ENCODE peak calls at places on chromosomes 3 and 15, in seven cellular contexts. I is left ventricle myocardium inferior, J is cardiac muscle cell, G is IMR-90, M is AG04450, K is heart right ventricle, U is PC-9. W is an unnamed sample.

GRCh38 chr3:143442761-143443477 is 323.3 kb downstream of the CHST2 start:
- DNase-seq in M (no peak), U (no peak), K (no peak), I (no peak), G (peak; percentile 11), J (no peak), W (no peak)

GRCh38 chr15:96160269-96160668 is 170.2 kb upstream of the NR2F2 start:
- DNase-seq in J (peak; percentile 64), G (peak; percentile 16), U (no peak), M (no peak), I (peak; percentile 52), K (peak; percentile 48), W (no peak)

GRCh38 chr3:45186871-45187270 is 39.2 kb downstream of the TMEM158 start:
- DNase-seq in U (no peak), I (no peak), M (no peak), G (no peak), J (no peak), K (no peak), W (no peak)

GRCh38 chr15:67025719-67026118 is 39.7 kb upstream of the SMAD3 start:
- DNase-seq in J (peak; percentile 83), U (peak; percentile 47), I (no peak), K (peak; percentile 27), M (no peak), G (peak; percentile 51), W (no peak)

GRCh38 chr3:69386535-69387385 is 872 bp upstream of the FRMD4B start:
- DNase-seq in M (no peak), J (no peak), K (no peak), G (no peak), I (no peak), U (no peak), W (no peak)

GRCh38 chr3:125055165-125055912 is 458 bp downstream of the HEG1 start:
- DNase-seq in M (no peak), U (no peak), I (peak; percentile 49), K (peak; percentile 55), G (peak; percentile 20), J (peak; percentile 29), W (no peak)

GRCh38 chr3:72185549-72186484 is 400.9 kb upstream of the PROK2 start:
- DNase-seq in K (no peak), J (peak; percentile 76), U (no peak), I (no peak), M (peak; percentile 11), G (peak; percentile 80), W (no peak)

GRCh38 chr3:13189639-13190375 is 116.6 kb upstream of the IQSEC1 start:
- DNase-seq in I (no peak), G (peak; percentile 36), M (no peak), K (no peak), U (no peak), J (peak; percentile 38), W (no peak)

GRCh38 chr3:182979719-182980191 is 583 bp downstream of the DCUN1D1 start:
- DNase-seq in J (peak; percentile 20), U (no peak), I (no peak), M (no peak), K (no peak), G (peak; percentile 5), W (peak; percentile 26)

GRCh38 chr3:62876064-62876463 is 848 bp upstream of the CADPS start:
- DNase-seq in U (no peak), M (peak; percentile 2), J (peak; percentile 56), K (peak; percentile 36), G (peak; percentile 20), I (peak; percentile 42), W (peak; percentile 67)

GRCh38 chr3:141619450-141619849 is 118.6 kb upstream of the RNF7 start:
- DNase-seq in K (no peak), I (no peak), U (no peak), M (no peak), J (peak; percentile 56), G (no peak), W (no peak)

GRCh38 chr3:153072856-153073255 is 89.2 kb upstream of the RAP2B start:
- DNase-seq in J (no peak), U (peak; percentile 61), M (no peak), I (no peak), G (no peak), K (no peak), W (no peak)

GRCh38 chr3:42262525-42262924 is 3.5 kb downstream of the CCK start:
- DNase-seq in G (peak; percentile 80), U (peak; percentile 97), M (peak; percentile 60), K (no peak), I (no peak), J (no peak), W (no peak)

GRCh38 chr3:185815391-185816282 is 9.2 kb downstream of the IGF2BP2 start:
- DNase-seq in I (no peak), M (no peak), J (peak; percentile 56), K (no peak), G (peak; percentile 52), U (no peak), W (no peak)

GRCh38 chr3:124088801-124089200 is 96.9 kb upstream of the ROPN1 start:
- DNase-seq in G (no peak), K (no peak), J (no peak), M (no peak), U (no peak), I (no peak), W (no peak)

GRCh38 chr3:28252016-28252415 is 10.6 kb downstream of the CMC1 start:
- DNase-seq in K (no peak), U (no peak), G (no peak), J (no peak), M (no peak), I (no peak), W (no peak)

GRCh38 chr15:38707802-38708671 is 143.4 kb upstream of the RASGRP1 start:
- DNase-seq in I (no peak), U (no peak), M (no peak), J (peak; percentile 76), K (no peak), G (peak; percentile 80), W (peak; percentile 48)

GRCh38 chr15:47720555-47720954 is 3.2 kb downstream of the SEMA6D start:
- DNase-seq in G (peak; percentile 20), K (no peak), I (no peak), U (no peak), M (no peak), J (no peak), W (no peak)

GRCh38 chr3:102733811-102734574 is 299.2 kb downstream of the ZPLD1 start:
- DNase-seq in J (no peak), G (no peak), I (no peak), M (no peak), K (no peak), U (no peak), W (no peak)

GRCh38 chr3:45055032-45055410 is 28.9 kb downstream of the CLEC3B start:
- DNase-seq in I (no peak), U (peak; percentile 78), J (peak; percentile 80), G (peak; percentile 87), M (peak; percentile 59), K (no peak), W (no peak)

GRCh38 chr3:128782282-128783146 is 56.5 kb downstream of the RAB7A start:
- DNase-seq in J (no peak), U (peak; percentile 79), G (no peak), K (no peak), I (no peak), M (no peak), W (no peak)

GRCh38 chr3:188296761-188297689 is 143.1 kb downstream of the LPP start:
- DNase-seq in U (peak; percentile 89), I (no peak), J (peak; percentile 94), K (no peak), M (no peak), G (peak; percentile 83), W (no peak)

GRCh38 chr3:119034256-119035013 is at the start of gene IGSF11:
- DNase-seq in J (peak; percentile 50), I (peak; percentile 53), M (no peak), U (no peak), G (peak; percentile 20), K (peak; percentile 66), W (peak; percentile 75)

GRCh38 chr3:28575100-28575747 is 226.6 kb upstream of the AZI2 start:
- DNase-seq in M (no peak), I (peak; percentile 18), U (no peak), G (no peak), K (peak; percentile 25), J (peak; percentile 16), W (peak; percentile 32)

GRCh38 chr15:101554115-101554915 is 64.8 kb upstream of the PCSK6 start:
- DNase-seq in I (no peak), G (peak; percentile 34), J (no peak), M (no peak), K (no peak), U (no peak), W (no peak)

DNA sequence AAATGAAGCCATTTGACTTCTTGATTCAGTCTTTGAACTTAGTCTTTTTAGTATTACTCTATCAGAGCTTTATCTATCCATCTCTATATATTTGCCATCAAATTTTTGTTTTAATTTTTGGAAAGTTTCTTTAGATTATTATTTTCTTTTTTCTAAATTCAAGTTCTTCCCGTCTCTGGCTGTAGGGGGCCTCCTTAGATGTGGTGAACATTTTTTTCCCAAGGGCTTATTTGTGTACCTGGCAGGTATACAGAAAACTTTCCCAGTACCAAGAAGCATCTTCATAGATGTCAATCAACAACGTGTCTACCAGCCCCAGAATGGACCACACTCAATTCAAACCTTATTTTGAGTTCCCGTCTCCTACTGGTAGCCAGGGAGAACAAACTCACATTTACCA is 486.8 kb upstream of the CNTN4 start:
- DNase-seq in M (no peak), K (no peak), J (no peak), U (no peak), I (no peak), G (no peak), W (no peak)
- TF ChIP-seq CTCF in M (no peak), K (no peak), J (no peak), U (no peak), I (no peak), G (no peak), W (peak; percentile 42)

GRCh38 chr3:51100543-51100851 is 284.6 kb upstream of the MANF start:
- DNase-seq in M (no peak), G (no peak), U (no peak), J (no peak), I (no peak), K (no peak), W (no peak)
- TF ChIP-seq CTCF in M (no peak), G (no peak), U (peak; percentile 18), J (no peak), I (no peak), K (no peak), W (no peak)

DNA sequence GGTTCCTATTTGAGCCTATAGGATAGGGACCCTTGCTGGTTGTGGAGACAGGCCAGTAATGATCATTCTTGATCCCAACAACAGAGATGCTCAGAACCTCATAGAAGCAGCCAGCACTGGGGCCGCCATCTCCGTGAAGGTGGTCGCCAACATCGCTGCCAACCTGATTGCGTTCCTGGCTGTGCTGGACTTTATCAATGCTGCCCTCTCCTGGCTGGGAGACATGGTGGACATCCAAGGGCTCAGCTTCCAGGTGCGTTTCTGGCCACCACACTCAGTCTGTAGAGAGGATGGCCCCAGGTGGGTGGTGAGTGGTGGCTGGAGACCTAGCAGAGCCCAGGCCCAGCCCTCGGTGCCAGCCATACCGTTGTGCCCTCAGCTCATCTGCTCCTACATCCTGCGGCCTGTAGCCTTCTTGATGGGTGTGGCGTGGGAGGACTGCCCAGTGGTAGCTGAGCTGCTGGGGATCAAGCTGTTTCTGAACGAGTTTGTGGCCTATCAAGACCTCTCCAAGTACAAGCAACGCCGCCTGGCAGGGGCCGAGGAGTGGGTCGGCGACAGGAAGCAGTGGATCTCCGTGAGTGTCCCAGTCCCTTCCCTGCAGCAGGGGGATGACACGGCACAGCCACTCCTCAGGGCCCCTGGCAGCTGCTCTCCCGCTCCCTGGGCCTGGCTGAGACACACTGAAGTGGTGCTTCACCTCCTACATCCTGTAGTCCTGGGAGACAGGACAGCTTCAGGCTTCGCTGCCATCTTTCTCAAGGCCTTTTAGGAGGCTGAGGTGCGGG is 46.5 kb upstream of the PDE8A start:
- DNase-seq in K (no peak), I (no peak), M (no peak), G (no peak), J (no peak), U (no peak), W (no peak)
- TF ChIP-seq CTCF in K (no peak), I (peak; percentile 34), M (no peak), G (no peak), J (no peak), U (no peak), W (no peak)

GRCh38 chr15:29089731-29090616 is 179.6 kb downstream of the NSMCE3 start:
- DNase-seq in G (peak; percentile 45), K (no peak), M (peak; percentile 13), I (no peak), U (no peak), J (peak; percentile 25), W (no peak)
- TF ChIP-seq CTCF in G (peak; percentile 42), K (no peak), M (peak; percentile 48), I (no peak), U (no peak), J (peak; percentile 8), W (peak; percentile 47)